ENCODE peak calls at places on chromosomes 11 and 22, in ten cellular contexts. E is iPS DF 19.7; T is anterior cingulate cortex; X is mucosa of gallbladder; D is effector memory CD4-positive, alpha-beta T cell; C is type B pancreatic cell; L is activated CD4-positive, alpha-beta T cell treated with anti-CD3 and anti-CD28 coated beads for 36 hours; Z is GM12892; H is lower leg skin; I is NCI-H2171 treated with DMSO at 0.1 percent for 48 hours. F is an unnamed sample.

GRCh38 chr22:42271906-42272305 is 1.5 kb upstream of the TCF20 start:
- DNase-seq in T (no peak), C (no peak), H (peak), Z (no peak), D (no peak), I (no peak), L (no peak), X (no peak), E (no peak), F (no peak)

GRCh38 chr11:13984616-13985474 is 22.3 kb downstream of the SPON1 start:
- DNase-seq in L (no peak), D (no peak), Z (no peak), E (no peak), X (no peak), H (no peak), T (no peak), I (no peak), C (no peak), F (peak)

GRCh38 chr22:47574551-47574950 is 812.1 kb downstream of the TBC1D22A start:
- DNase-seq in C (peak), E (no peak), L (no peak), H (peak), T (no peak), I (no peak), X (no peak), Z (no peak), D (no peak), F (no peak)

GRCh38 chr11:123191939-123192338 is 3.1 kb downstream of the CLMP start:
- DNase-seq in L (no peak), T (no peak), D (no peak), X (no peak), I (no peak), Z (no peak), E (no peak), H (no peak), C (no peak), F (no peak)

GRCh38 chr22:35446365-35446764 is 46.4 kb downstream of the MCM5 start:
- DNase-seq in C (no peak), L (no peak), Z (no peak), D (no peak), E (no peak), T (peak), H (no peak), X (no peak), I (no peak), F (peak)

GRCh38 chr11:5992604-5993251 is 5.9 kb upstream of the OR52L1 start:
- DNase-seq in H (no peak), T (no peak), E (peak), D (no peak), L (no peak), I (peak), Z (no peak), X (no peak), C (no peak), F (peak)

GRCh38 chr22:17472886-17473285 is 90.4 kb upstream of the SLC25A18 start:
- DNase-seq in E (no peak), C (no peak), D (no peak), X (no peak), I (no peak), T (peak), Z (no peak), H (no peak), L (no peak), F (no peak)

GRCh38 chr11:13889566-13890214 is 72.8 kb upstream of the SPON1 start:
- DNase-seq in E (no peak), C (no peak), T (no peak), Z (no peak), X (no peak), I (peak), L (no peak), H (no peak), D (no peak), F (peak)

GRCh38 chr22:47107431-47107830 is 345.0 kb downstream of the TBC1D22A start:
- DNase-seq in Z (no peak), H (no peak), T (no peak), L (no peak), E (no peak), I (no peak), X (no peak), D (no peak), C (no peak), F (peak)

GRCh38 chr11:116657842-116658825 is 114.7 kb downstream of the BUD13 start:
- DNase-seq in E (no peak), H (peak), Z (no peak), X (no peak), L (no peak), I (peak), C (no peak), T (no peak), D (no peak), F (no peak)

GRCh38 chr11:10394229-10395100 is 60.6 kb upstream of the AMPD3 start:
- DNase-seq in Z (no peak), I (no peak), H (peak), T (no peak), E (no peak), X (no peak), C (no peak), L (no peak), D (no peak), F (peak)

GRCh38 chr11:74871037-74871436 is 77.9 kb downstream of the XRRA1 start:
- DNase-seq in X (no peak), D (no peak), L (no peak), H (no peak), Z (no peak), E (no peak), T (no peak), I (no peak), C (no peak), F (no peak)

GRCh38 chr11:23425379-23425778 is 565.1 kb upstream of the CCDC179 start:
- DNase-seq in D (no peak), Z (no peak), X (no peak), H (no peak), E (no peak), T (no peak), I (no peak), C (no peak), L (no peak), F (no peak)

GRCh38 chr11:112392860-112393259 is 132.2 kb upstream of the PLET1 start:
- DNase-seq in C (no peak), H (no peak), D (no peak), T (no peak), E (no peak), Z (no peak), L (no peak), I (no peak), X (no peak), F (no peak)